ENCODE peak calls at places on chromosome 19, in six cellular contexts. F, N, O, W, D and B are unnamed samples.

GRCh38 chr19:38596057-38596981 is 21.4 kb downstream of the MAP4K1 start:
- DNase-seq in D (peak), W (no peak), O (no peak), N (no peak), F (no peak), B (no peak)

GRCh38 chr19:38047048-38047435 is 140.0 kb downstream of the SIPA1L3 start:
- DNase-seq in N (no peak), W (no peak), D (no peak), O (no peak), F (no peak), B (no peak)

GRCh38 chr19:48303866-48304265 is 21.5 kb upstream of the EMP3 start:
- DNase-seq in O (no peak), W (no peak), D (no peak), N (no peak), F (no peak), B (no peak)

GRCh38 chr19:35860818-35861639 is 4.3 kb downstream of the KIRREL2 start:
- DNase-seq in D (peak), O (no peak), W (no peak), F (no peak), N (no peak), B (no peak)

GRCh38 chr19:49977111-49977510 is 16.1 kb upstream of the SIGLEC11 start:
- DNase-seq in O (no peak), F (no peak), D (no peak), W (no peak), N (no peak), B (no peak)

GRCh38 chr19:48698046-48698445 is 2.3 kb downstream of the FUT2 start:
- DNase-seq in D (peak), W (no peak), F (no peak), N (no peak), O (no peak), B (no peak)

GRCh38 chr19:40756502-40757110 is 5.6 kb downstream of the SNRPA start:
- DNase-seq in O (no peak), F (no peak), W (no peak), N (no peak), D (no peak), B (no peak)

GRCh38 chr19:13842294-13843103 is 34.4 kb upstream of the NANOS3 start:
- DNase-seq in O (peak), F (peak), N (no peak), W (no peak), D (peak), B (peak)

GRCh38 chr19:13833330-13834265 is 38.4 kb downstream of the ZSWIM4 start:
- DNase-seq in D (peak), F (peak), W (peak), N (no peak), O (peak), B (peak)

GRCh38 chr19:29805026-29805925 is 6.5 kb upstream of the CCNE1 start:
- DNase-seq in W (no peak), N (no peak), O (no peak), F (no peak), D (no peak), B (no peak)

GRCh38 chr19:39223703-39224279 is 19.7 kb upstream of the SYCN start:
- DNase-seq in N (no peak), O (no peak), F (no peak), W (no peak), D (no peak), B (no peak)

DNA sequence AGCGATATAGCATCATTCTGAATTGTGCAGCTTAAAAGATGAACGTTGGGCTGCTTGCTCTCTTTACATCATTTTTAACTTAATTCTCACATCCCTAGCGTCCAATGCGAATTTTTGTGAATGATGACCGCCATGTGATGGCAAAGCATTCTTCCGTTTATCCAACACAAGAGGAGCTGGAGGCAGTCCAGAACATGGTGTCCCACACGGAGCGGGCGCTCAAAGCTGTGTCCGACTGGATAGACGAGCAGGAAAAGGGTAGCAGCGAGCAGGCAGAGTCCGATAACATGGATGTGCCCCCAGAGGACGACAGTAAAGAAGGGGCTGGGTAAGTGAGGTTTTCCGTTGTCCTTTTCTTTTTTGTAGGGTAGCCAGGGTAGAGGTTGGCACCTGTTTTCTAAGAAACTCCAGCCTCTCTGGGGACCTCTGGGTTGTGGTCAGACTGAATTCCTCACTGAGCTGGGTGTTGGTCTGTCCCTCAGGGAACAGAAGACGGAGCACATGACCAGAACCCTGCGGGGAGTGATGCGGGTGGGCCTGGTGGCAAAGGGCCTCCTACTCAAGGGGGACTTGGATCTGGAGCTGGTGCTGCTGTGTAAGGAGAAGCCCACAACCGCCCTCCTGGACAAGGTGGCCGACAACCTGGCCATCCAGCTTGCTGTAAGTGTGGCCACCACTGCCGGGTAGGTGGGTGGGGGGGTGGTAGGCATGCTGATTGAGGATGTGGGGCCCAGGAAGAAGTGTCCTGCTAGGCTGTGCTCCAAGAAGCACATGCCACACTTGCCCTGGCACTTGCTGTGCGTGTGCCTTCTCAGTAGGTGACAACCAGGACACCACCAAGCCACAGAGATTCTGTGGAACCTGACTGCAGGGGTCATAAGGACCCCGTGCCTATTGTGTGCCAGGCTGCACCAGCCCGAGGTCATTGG is 17.0 kb downstream of the ILF3 start:
- DNase-seq in N (no peak), D (no peak), W (no peak), F (no peak), O (no peak), B (no peak)
- TF ChIP-seq POLR2AphosphoS5 in N (peak), D (no peak), W (no peak), F (no peak), O (no peak), B (no peak)

GRCh38 chr19:17092696-17093095 is 17.1 kb downstream of the MYO9B start:
- DNase-seq in O (no peak), N (no peak), W (no peak), D (no peak), F (no peak), B (no peak)
- TF ChIP-seq POLR2AphosphoS5 in O (no peak), N (no peak), W (no peak), D (no peak), F (no peak), B (no peak)

GRCh38 chr19:1434577-1435060 is 3.6 kb upstream of the RPS15 start:
- DNase-seq in N (no peak), W (no peak), F (no peak), D (no peak), O (no peak), B (no peak)
- TF ChIP-seq POLR2AphosphoS5 in N (no peak), W (no peak), F (no peak), D (no peak), O (no peak), B (no peak)

DNA sequence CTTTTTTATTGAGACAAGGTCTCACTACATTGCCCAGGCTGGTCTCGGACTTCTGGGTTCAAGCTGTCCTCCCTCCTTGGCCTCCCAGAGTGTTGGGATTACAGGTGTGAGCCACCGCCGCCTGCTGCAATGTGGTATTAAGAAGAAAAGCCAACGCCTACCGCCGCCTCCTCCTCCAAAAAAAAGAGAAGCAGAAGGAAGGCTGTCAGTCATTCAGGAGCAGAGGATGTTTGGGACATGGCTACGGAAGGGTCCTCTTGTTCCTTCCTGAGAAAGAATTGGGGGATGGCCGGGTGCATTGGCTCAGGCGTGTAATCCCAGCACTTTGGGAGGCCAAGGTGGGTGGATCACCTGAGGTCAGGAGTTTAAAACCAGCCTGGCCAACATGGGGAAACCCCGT is 1.2 kb downstream of the PPP1R37 start:
- DNase-seq in D (no peak), F (no peak), N (no peak), W (no peak), O (no peak), B (no peak)
- TF ChIP-seq POLR2AphosphoS5 in D (no peak), F (no peak), N (no peak), W (no peak), O (no peak), B (no peak)